ENCODE peak calls at places on chromosomes 16 and 17, in four cellular contexts. L, J, S and I are unnamed samples.

GRCh38 chr17:65592131-65592965 is 30.9 kb upstream of the AXIN2 start:
- DNase-seq in L (no peak), J (no peak), S (no peak), I (no peak)

GRCh38 chr17:37489197-37490001 is at the start of gene DUSP14:
- DNase-seq in L (peak; percentile 90), J (peak; percentile 84), S (peak; percentile 70), I (peak; percentile 77)

GRCh38 chr16:54080524-54081008 is 206.0 kb downstream of the IRX3 start:
- DNase-seq in L (peak; percentile 31), J (no peak), S (no peak), I (no peak)

GRCh38 chr16:6528217-6528616 is 804.4 kb upstream of the RBFOX1 start:
- DNase-seq in L (no peak), J (no peak), S (no peak), I (no peak)

GRCh38 chr17:2054262-2054739 is 602 bp upstream of the HIC1 start:
- DNase-seq in L (no peak), J (peak; percentile 52), S (no peak), I (no peak)

GRCh38 chr17:50274142-50274944 is at the start of gene TMEM92:
- DNase-seq in L (peak; percentile 86), J (no peak), S (no peak), I (peak; percentile 80)

GRCh38 chr17:78358538-78359215 is 1.2 kb downstream of the SOCS3 start:
- DNase-seq in L (no peak), J (peak; percentile 57), S (no peak), I (no peak)

GRCh38 chr17:38898291-38898679 is 27.1 kb upstream of the LASP1NB start:
- DNase-seq in L (no peak), J (no peak), S (no peak), I (no peak)

GRCh38 chr16:22670551-22670970 is 143.4 kb upstream of the HS3ST2 start:
- DNase-seq in L (peak; percentile 60), J (peak; percentile 41), S (peak; percentile 25), I (peak; percentile 29)

GRCh38 chr16:54284319-54284930 is 2.2 kb downstream of the IRX3 start:
- DNase-seq in L (no peak), J (peak; percentile 54), S (no peak), I (peak; percentile 44)

GRCh38 chr16:57485916-57486857 is at the start of gene DOK4:
- DNase-seq in L (peak; percentile 89), J (peak; percentile 90), S (peak; percentile 70), I (peak; percentile 80)

GRCh38 chr17:74545456-74546230 is at the start of gene CD300C:
- DNase-seq in L (no peak), J (no peak), S (no peak), I (no peak)

GRCh38 chr16:52069866-52070265 is 477.1 kb downstream of the TOX3 start:
- DNase-seq in L (peak; percentile 3), J (no peak), S (no peak), I (peak; percentile 19)

GRCh38 chr17:17621254-17621653 is 29.7 kb upstream of the PEMT start:
- DNase-seq in L (no peak), J (no peak), S (no peak), I (no peak)

GRCh38 chr17:491086-492014 is 138.7 kb upstream of the RPH3AL start:
- DNase-seq in L (peak; percentile 41), J (peak; percentile 60), S (peak; percentile 49), I (peak; percentile 52)

GRCh38 chr16:4703906-4704305 is 10.5 kb downstream of the NUDT16L1 start:
- DNase-seq in L (no peak), J (no peak), S (no peak), I (no peak)

GRCh38 chr17:72403713-72404209 is 282.9 kb downstream of the SOX9 start:
- DNase-seq in L (no peak), J (no peak), S (no peak), I (no peak)

GRCh38 chr17:21395764-21396163 is 19.6 kb downstream of the KCNJ12 start:
- DNase-seq in L (no peak), J (no peak), S (no peak), I (no peak)

GRCh38 chr16:87541004-87541881 is 48.4 kb upstream of the ZCCHC14 start:
- DNase-seq in L (no peak), J (peak; percentile 47), S (peak; percentile 37), I (no peak)

GRCh38 chr16:57007530-57007929 is 18.2 kb downstream of the NLRC5 start:
- DNase-seq in L (no peak), J (no peak), S (no peak), I (no peak)

GRCh38 chr16:75810342-75810741 is 84.1 kb upstream of the CPHXL start:
- DNase-seq in L (no peak), J (no peak), S (no peak), I (no peak)

GRCh38 chr17:57255182-57255775 is 1.0 kb upstream of the MSI2 start:
- DNase-seq in L (no peak), J (no peak), S (no peak), I (no peak)

GRCh38 chr16:31430380-31431052 is 2.4 kb upstream of the COX6A2 start:
- DNase-seq in L (no peak), J (no peak), S (no peak), I (no peak)

GRCh38 chr17:17568772-17569195 is 22.7 kb downstream of the PEMT start:
- DNase-seq in L (peak; percentile 95), J (peak; percentile 85), S (peak; percentile 67), I (peak; percentile 89)

GRCh38 chr17:60164697-60165096 is 14.9 kb downstream of the CA4 start:
- DNase-seq in L (peak; percentile 4), J (no peak), S (no peak), I (no peak)

GRCh38 chr17:50547035-50547735 is at the start of gene SPATA20:
- DNase-seq in L (peak; percentile 89), J (peak; percentile 90), S (peak; percentile 88), I (peak; percentile 92)

GRCh38 chr17:67390646-67391480 is 13.8 kb downstream of the PITPNC1 start:
- DNase-seq in L (peak; percentile 42), J (no peak), S (no peak), I (no peak)

GRCh38 chr16:17965131-17965530 is 371.4 kb downstream of the NPIPA8 start:
- DNase-seq in L (no peak), J (no peak), S (no peak), I (no peak)

GRCh38 chr16:54954220-54954619 is 23.6 kb downstream of the IRX5 start:
- DNase-seq in L (no peak), J (no peak), S (no peak), I (no peak)

GRCh38 chr16:46857261-46857962 is 26.4 kb upstream of the C16orf87 start:
- DNase-seq in L (peak; percentile 55), J (peak; percentile 48), S (peak; percentile 7), I (no peak)
- TF ChIP-seq CTCF in L (no peak), J (peak; percentile 78), S (peak; percentile 57), I (peak; percentile 39)

DNA sequence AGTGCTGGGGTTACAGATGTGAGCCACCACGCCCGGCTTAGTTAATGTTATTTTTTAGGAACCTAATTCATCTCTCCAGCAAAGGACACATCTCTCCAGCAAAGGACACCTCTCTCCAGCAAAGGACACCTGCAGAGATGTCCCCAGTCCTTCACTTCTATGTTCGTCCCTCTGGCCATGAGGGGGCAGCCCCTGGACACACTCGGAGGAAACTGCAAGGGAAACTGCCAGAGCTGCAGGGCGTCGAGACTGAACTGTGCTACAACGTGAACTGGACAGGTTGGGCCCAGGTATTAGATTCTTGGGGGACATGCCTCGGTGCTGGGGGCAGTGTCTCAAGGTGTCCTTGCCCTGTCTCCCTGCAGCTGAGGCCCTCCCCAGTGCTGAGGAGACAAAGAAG is 4.7 kb downstream of the PFAS start:
- DNase-seq in L (no peak), J (peak; percentile 54), S (no peak), I (peak; percentile 29)
- TF ChIP-seq CTCF in L (peak; percentile 48), J (no peak), S (no peak), I (no peak)

GRCh38 chr16:2950773-2951172 is 13.3 kb upstream of the KREMEN2 start:
- DNase-seq in L (no peak), J (no peak), S (no peak), I (no peak)

GRCh38 chr16:2949705-2950399 is 14.2 kb upstream of the KREMEN2 start:
- DNase-seq in L (no peak), J (no peak), S (no peak), I (no peak)

GRCh38 chr16:2952679-2953078 is 11.4 kb upstream of the KREMEN2 start:
- DNase-seq in L (no peak), J (no peak), S (no peak), I (no peak)

GRCh38 chr16:2948807-2949704 is 15.0 kb upstream of the KREMEN2 start:
- DNase-seq in L (no peak), J (no peak), S (no peak), I (no peak)

GRCh38 chr16:2950400-2950724 is 13.7 kb upstream of the KREMEN2 start:
- DNase-seq in L (no peak), J (no peak), S (no peak), I (no peak)
- TF ChIP-seq CTCF in L (no peak), J (no peak), S (no peak), I (no peak)

DNA sequence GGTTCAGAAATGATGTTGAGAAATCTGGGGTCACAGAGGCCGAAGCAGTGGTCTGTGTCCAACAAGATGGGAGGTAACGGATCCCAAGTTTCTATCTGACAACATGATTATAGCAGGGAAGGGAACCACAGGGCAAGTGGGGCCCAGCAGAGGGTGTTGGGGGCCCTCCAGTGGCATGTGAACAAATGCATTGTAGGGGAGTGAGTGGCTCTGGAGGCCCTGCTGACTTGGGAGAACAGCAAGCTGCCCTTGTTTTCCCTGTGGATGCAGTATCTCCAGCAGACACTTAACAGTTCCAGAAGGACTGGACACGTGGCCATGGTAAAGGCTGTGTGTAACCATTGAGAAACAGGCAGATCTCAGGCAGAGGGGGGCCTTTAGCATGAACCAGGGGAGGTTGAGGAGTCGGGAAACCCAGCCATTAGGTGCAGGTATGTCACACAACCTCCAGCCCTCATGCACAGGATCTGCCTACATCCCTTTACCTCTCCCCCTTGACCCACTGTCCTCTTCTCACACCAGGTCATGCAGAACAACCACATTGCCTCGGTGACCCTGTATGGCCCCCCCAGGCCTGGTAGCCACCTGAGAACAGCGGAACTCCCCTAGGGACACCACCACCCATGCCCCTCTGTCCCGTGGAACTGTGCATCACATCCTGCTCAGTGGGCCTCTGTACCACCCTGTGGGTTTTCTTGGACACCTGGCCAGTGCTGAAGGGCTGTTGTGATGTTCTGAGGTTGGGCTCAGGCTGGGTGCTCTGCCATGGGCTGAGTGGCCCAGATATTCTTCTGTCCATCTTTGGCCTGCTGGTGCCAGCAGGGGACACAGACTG is 4.1 kb downstream of the B3GNT9 start:
- DNase-seq in L (no peak), J (no peak), S (no peak), I (no peak)
- TF ChIP-seq CTCF in L (no peak), J (no peak), S (no peak), I (no peak)

DNA sequence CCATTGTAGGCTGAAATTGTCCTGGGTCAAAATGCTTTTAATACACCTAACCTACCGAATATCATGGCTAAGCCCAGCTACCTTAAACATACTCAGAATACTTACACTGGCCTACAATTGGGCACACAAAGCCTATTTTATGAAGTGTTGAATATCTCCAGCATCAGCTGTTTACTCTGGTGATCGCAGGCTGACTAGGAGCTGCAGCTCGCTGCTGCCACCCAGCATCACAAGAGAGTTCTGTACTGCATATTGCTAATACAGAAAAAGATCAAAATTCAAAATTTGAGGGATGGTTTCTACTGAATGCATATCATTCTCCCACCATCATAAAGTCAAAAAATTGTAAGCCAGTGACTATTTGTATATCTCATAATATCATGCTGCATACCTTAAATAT is 55.3 kb downstream of the ULK2 start:
- DNase-seq in L (no peak), J (no peak), S (no peak), I (no peak)
- TF ChIP-seq CTCF in L (peak; percentile 46), J (no peak), S (no peak), I (no peak)